ENCODE peak calls at places on chromosomes 3 and 15, in ten cellular contexts. One of them, this sample, is unnamed.
A peak's percentile ranks its signal among the peaks of the same experiment; 100 is the strongest.

GRCh38 chr3:161415506-161416231 is 44.4 kb upstream of the SPTSSB start:
- DNase-seq in A549: peak; percentile 62
- DNase-seq in heart right ventricle: peak; percentile 52
- DNase-seq in psoas muscle: no peak
- DNase-seq in WERI-Rb-1: no peak
- DNase-seq in Panc1: no peak
- DNase-seq in astrocyte: peak; percentile 88
- DNase-seq in adrenal gland: no peak
- DNase-seq in AG04450: peak; percentile 61
- DNase-seq in left lung: no peak
- DNase-seq in this sample: no peak

GRCh38 chr3:142897807-142898206 is 8.9 kb upstream of the PCOLCE2 start:
- DNase-seq in heart right ventricle: no peak
- DNase-seq in left lung: no peak
- DNase-seq in WERI-Rb-1: no peak
- DNase-seq in adrenal gland: no peak
- DNase-seq in AG04450: no peak
- DNase-seq in A549: no peak
- DNase-seq in psoas muscle: no peak
- DNase-seq in Panc1: no peak
- DNase-seq in astrocyte: no peak
- DNase-seq in this sample: no peak

GRCh38 chr3:42216820-42217416 is 49.1 kb downstream of the CCK start:
- DNase-seq in heart right ventricle: no peak
- DNase-seq in psoas muscle: no peak
- DNase-seq in A549: no peak
- DNase-seq in Panc1: no peak
- DNase-seq in WERI-Rb-1: no peak
- DNase-seq in AG04450: no peak
- DNase-seq in adrenal gland: no peak
- DNase-seq in left lung: no peak
- DNase-seq in astrocyte: no peak
- DNase-seq in this sample: no peak

GRCh38 chr15:51377038-51377761 is 35.7 kb downstream of the GLDN start:
- DNase-seq in psoas muscle: no peak
- DNase-seq in heart right ventricle: no peak
- DNase-seq in A549: no peak
- DNase-seq in Panc1: no peak
- DNase-seq in WERI-Rb-1: no peak
- DNase-seq in left lung: no peak
- DNase-seq in astrocyte: peak; percentile 81
- DNase-seq in AG04450: peak; percentile 58
- DNase-seq in adrenal gland: no peak
- DNase-seq in this sample: no peak

GRCh38 chr3:22795917-22796316 is 407.2 kb upstream of the UBE2E2 start:
- DNase-seq in heart right ventricle: no peak
- DNase-seq in astrocyte: no peak
- DNase-seq in Panc1: no peak
- DNase-seq in AG04450: no peak
- DNase-seq in adrenal gland: no peak
- DNase-seq in psoas muscle: no peak
- DNase-seq in left lung: no peak
- DNase-seq in WERI-Rb-1: no peak
- DNase-seq in A549: no peak
- DNase-seq in this sample: no peak

GRCh38 chr15:44087578-44088190 is 107.4 kb downstream of the FRMD5 start:
- DNase-seq in A549: peak; percentile 58
- DNase-seq in psoas muscle: no peak
- DNase-seq in heart right ventricle: no peak
- DNase-seq in WERI-Rb-1: no peak
- DNase-seq in left lung: no peak
- DNase-seq in Panc1: peak; percentile 80
- DNase-seq in astrocyte: peak; percentile 93
- DNase-seq in adrenal gland: no peak
- DNase-seq in AG04450: peak; percentile 65
- DNase-seq in this sample: no peak

GRCh38 chr3:114672692-114673447 is 379.0 kb downstream of the TIGIT start:
- DNase-seq in Panc1: no peak
- DNase-seq in A549: no peak
- DNase-seq in AG04450: no peak
- DNase-seq in left lung: no peak
- DNase-seq in heart right ventricle: no peak
- DNase-seq in astrocyte: no peak
- DNase-seq in WERI-Rb-1: no peak
- DNase-seq in adrenal gland: no peak
- DNase-seq in psoas muscle: no peak
- DNase-seq in this sample: no peak

GRCh38 chr15:42053010-42053409 is 32.2 kb upstream of the PLA2G4E start:
- DNase-seq in astrocyte: no peak
- DNase-seq in WERI-Rb-1: no peak
- DNase-seq in AG04450: no peak
- DNase-seq in left lung: no peak
- DNase-seq in heart right ventricle: no peak
- DNase-seq in adrenal gland: no peak
- DNase-seq in Panc1: no peak
- DNase-seq in A549: no peak
- DNase-seq in psoas muscle: no peak
- DNase-seq in this sample: no peak

GRCh38 chr15:42059661-42060476 is 34.5 kb downstream of the PLA2G4D start:
- DNase-seq in Panc1: peak; percentile 47
- DNase-seq in astrocyte: peak; percentile 16
- DNase-seq in A549: peak; percentile 48
- DNase-seq in adrenal gland: peak; percentile 77
- DNase-seq in left lung: no peak
- DNase-seq in heart right ventricle: peak; percentile 51
- DNase-seq in WERI-Rb-1: peak; percentile 56
- DNase-seq in AG04450: no peak
- DNase-seq in psoas muscle: no peak
- DNase-seq in this sample: peak; percentile 59

GRCh38 chr15:93087825-93088199 is 1.2 kb downstream of the RGMA start:
- DNase-seq in left lung: peak; percentile 65
- DNase-seq in A549: peak; percentile 72
- DNase-seq in WERI-Rb-1: peak; percentile 52
- DNase-seq in astrocyte: peak; percentile 25
- DNase-seq in psoas muscle: peak; percentile 87
- DNase-seq in Panc1: peak; percentile 33
- DNase-seq in heart right ventricle: peak; percentile 69
- DNase-seq in adrenal gland: peak; percentile 69
- DNase-seq in AG04450: no peak
- DNase-seq in this sample: peak; percentile 81

GRCh38 chr3:49161808-49162530 is 4.2 kb downstream of the CCDC71 start:
- DNase-seq in AG04450: no peak
- DNase-seq in astrocyte: no peak
- DNase-seq in Panc1: no peak
- DNase-seq in adrenal gland: no peak
- DNase-seq in left lung: no peak
- DNase-seq in heart right ventricle: no peak
- DNase-seq in A549: no peak
- DNase-seq in WERI-Rb-1: no peak
- DNase-seq in psoas muscle: no peak
- DNase-seq in this sample: no peak

GRCh38 chr15:55914446-55914845 is 79.0 kb downstream of the NEDD4 start:
- DNase-seq in AG04450: no peak
- DNase-seq in Panc1: no peak
- DNase-seq in heart right ventricle: no peak
- DNase-seq in left lung: no peak
- DNase-seq in A549: no peak
- DNase-seq in adrenal gland: no peak
- DNase-seq in WERI-Rb-1: no peak
- DNase-seq in astrocyte: peak; percentile 32
- DNase-seq in psoas muscle: no peak
- DNase-seq in this sample: no peak

GRCh38 chr15:66232267-66232625 is 21.3 kb downstream of the MEGF11 start:
- DNase-seq in heart right ventricle: no peak
- DNase-seq in AG04450: no peak
- DNase-seq in left lung: peak; percentile 4
- DNase-seq in adrenal gland: no peak
- DNase-seq in astrocyte: no peak
- DNase-seq in Panc1: no peak
- DNase-seq in psoas muscle: no peak
- DNase-seq in A549: no peak
- DNase-seq in WERI-Rb-1: no peak
- DNase-seq in this sample: no peak

GRCh38 chr3:148146947-148147346 is 550.8 kb upstream of the AGTR1 start:
- DNase-seq in psoas muscle: no peak
- DNase-seq in astrocyte: peak; percentile 67
- DNase-seq in WERI-Rb-1: no peak
- DNase-seq in adrenal gland: no peak
- DNase-seq in heart right ventricle: no peak
- DNase-seq in AG04450: peak; percentile 16
- DNase-seq in A549: no peak
- DNase-seq in left lung: no peak
- DNase-seq in Panc1: no peak
- DNase-seq in this sample: no peak

GRCh38 chr15:101288905-101289513 is 6.0 kb downstream of the SNRPA1 start:
- DNase-seq in AG04450: no peak
- DNase-seq in A549: peak; percentile 73
- DNase-seq in psoas muscle: no peak
- DNase-seq in Panc1: no peak
- DNase-seq in WERI-Rb-1: no peak
- DNase-seq in adrenal gland: no peak
- DNase-seq in heart right ventricle: no peak
- DNase-seq in left lung: no peak
- DNase-seq in astrocyte: no peak
- DNase-seq in this sample: no peak

GRCh38 chr3:119978554-119979208 is 115.6 kb downstream of the GSK3B start:
- DNase-seq in heart right ventricle: peak; percentile 32
- DNase-seq in adrenal gland: no peak
- DNase-seq in Panc1: no peak
- DNase-seq in astrocyte: no peak
- DNase-seq in WERI-Rb-1: no peak
- DNase-seq in psoas muscle: peak; percentile 69
- DNase-seq in AG04450: no peak
- DNase-seq in A549: no peak
- DNase-seq in left lung: no peak
- DNase-seq in this sample: no peak
- TF ChIP-seq CTCF in heart right ventricle: no peak
- TF ChIP-seq CTCF in adrenal gland: no peak
- TF ChIP-seq CTCF in Panc1: no peak
- TF ChIP-seq CTCF in astrocyte: no peak
- TF ChIP-seq CTCF in WERI-Rb-1: no peak
- TF ChIP-seq CTCF in psoas muscle: no peak
- TF ChIP-seq CTCF in AG04450: no peak
- TF ChIP-seq CTCF in A549: no peak
- TF ChIP-seq CTCF in left lung: no peak
- TF ChIP-seq CTCF in this sample: no peak

GRCh38 chr3:190303887-190304286 is 18.4 kb downstream of the CLDN1 start:
- DNase-seq in AG04450: no peak
- DNase-seq in adrenal gland: no peak
- DNase-seq in WERI-Rb-1: no peak
- DNase-seq in heart right ventricle: no peak
- DNase-seq in Panc1: no peak
- DNase-seq in left lung: no peak
- DNase-seq in psoas muscle: no peak
- DNase-seq in astrocyte: no peak
- DNase-seq in A549: no peak
- DNase-seq in this sample: no peak

GRCh38 chr3:190306513-190307163 is 15.6 kb downstream of the CLDN1 start:
- DNase-seq in AG04450: no peak
- DNase-seq in A549: peak; percentile 52
- DNase-seq in left lung: no peak
- DNase-seq in astrocyte: peak; percentile 94
- DNase-seq in psoas muscle: no peak
- DNase-seq in adrenal gland: no peak
- DNase-seq in Panc1: no peak
- DNase-seq in heart right ventricle: no peak
- DNase-seq in WERI-Rb-1: peak; percentile 8
- DNase-seq in this sample: no peak

GRCh38 chr3:190306026-190306425 is 16.2 kb downstream of the CLDN1 start:
- DNase-seq in left lung: no peak
- DNase-seq in astrocyte: no peak
- DNase-seq in heart right ventricle: no peak
- DNase-seq in AG04450: no peak
- DNase-seq in psoas muscle: no peak
- DNase-seq in Panc1: no peak
- DNase-seq in A549: no peak
- DNase-seq in adrenal gland: no peak
- DNase-seq in WERI-Rb-1: no peak
- DNase-seq in this sample: no peak

GRCh38 chr3:190307164-190307545 is 15.1 kb downstream of the CLDN1 start:
- DNase-seq in WERI-Rb-1: no peak
- DNase-seq in heart right ventricle: no peak
- DNase-seq in psoas muscle: no peak
- DNase-seq in Panc1: no peak
- DNase-seq in A549: peak; percentile 46
- DNase-seq in AG04450: no peak
- DNase-seq in left lung: no peak
- DNase-seq in astrocyte: no peak
- DNase-seq in adrenal gland: no peak
- DNase-seq in this sample: no peak

DNA sequence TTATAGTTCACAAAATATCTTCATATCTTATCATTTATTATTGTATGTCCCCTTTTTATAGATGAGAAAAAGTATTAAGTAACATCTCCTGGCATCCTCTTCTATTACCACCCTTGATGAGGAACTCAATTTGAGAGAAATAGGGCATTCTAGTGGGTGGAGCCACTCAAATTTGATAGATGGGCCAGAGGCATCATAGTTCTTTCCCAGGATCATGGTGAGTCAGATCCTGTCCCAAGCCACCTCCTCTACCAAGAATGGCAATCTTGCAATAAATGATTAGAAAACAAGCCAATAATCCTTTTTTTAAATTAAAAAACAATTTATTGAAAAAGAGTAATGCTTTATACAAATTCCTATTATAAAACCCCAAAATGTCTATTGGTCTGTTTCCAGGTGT is 16.8 kb downstream of the CLDN1 start:
- DNase-seq in left lung: no peak
- DNase-seq in A549: no peak
- DNase-seq in AG04450: no peak
- DNase-seq in heart right ventricle: no peak
- DNase-seq in astrocyte: no peak
- DNase-seq in WERI-Rb-1: no peak
- DNase-seq in psoas muscle: no peak
- DNase-seq in adrenal gland: no peak
- DNase-seq in Panc1: no peak
- DNase-seq in this sample: no peak
- H3K27ac ChIP-seq in left lung: no peak overlapping the region
- H3K27ac ChIP-seq in A549: no peak overlapping the region
- H3K27ac ChIP-seq in AG04450: no peak overlapping the region
- H3K27ac ChIP-seq in heart right ventricle: no peak overlapping the region
- H3K27ac ChIP-seq in astrocyte: no peak overlapping the region
- H3K27ac ChIP-seq in WERI-Rb-1: no peak overlapping the region
- H3K27ac ChIP-seq in psoas muscle: no peak overlapping the region
- H3K27ac ChIP-seq in adrenal gland: no peak overlapping the region
- H3K27ac ChIP-seq in Panc1: no peak overlapping the region
- H3K27ac ChIP-seq in this sample: no peak overlapping the region

GRCh38 chr3:12495749-12496452 is 11.6 kb downstream of the TSEN2 start:
- DNase-seq in heart right ventricle: no peak
- DNase-seq in astrocyte: no peak
- DNase-seq in Panc1: no peak
- DNase-seq in WERI-Rb-1: no peak
- DNase-seq in adrenal gland: no peak
- DNase-seq in AG04450: no peak
- DNase-seq in psoas muscle: no peak
- DNase-seq in left lung: no peak
- DNase-seq in A549: no peak
- DNase-seq in this sample: no peak
- TF ChIP-seq CTCF in heart right ventricle: no peak
- TF ChIP-seq CTCF in astrocyte: no peak
- TF ChIP-seq CTCF in Panc1: no peak
- TF ChIP-seq CTCF in WERI-Rb-1: peak; percentile 36
- TF ChIP-seq CTCF in adrenal gland: no peak
- TF ChIP-seq CTCF in AG04450: no peak
- TF ChIP-seq CTCF in psoas muscle: no peak
- TF ChIP-seq CTCF in left lung: no peak
- TF ChIP-seq CTCF in A549: peak; percentile 17
- TF ChIP-seq CTCF in this sample: no peak

GRCh38 chr15:54504695-54505094 is 526.5 kb downstream of the UNC13C start:
- DNase-seq in left lung: no peak
- DNase-seq in WERI-Rb-1: no peak
- DNase-seq in psoas muscle: no peak
- DNase-seq in Panc1: no peak
- DNase-seq in AG04450: no peak
- DNase-seq in astrocyte: no peak
- DNase-seq in heart right ventricle: no peak
- DNase-seq in adrenal gland: no peak
- DNase-seq in A549: no peak
- DNase-seq in this sample: no peak
- H3K27ac ChIP-seq in left lung: no peak overlapping the region
- H3K27ac ChIP-seq in WERI-Rb-1: no peak overlapping the region
- H3K27ac ChIP-seq in psoas muscle: no peak overlapping the region
- H3K27ac ChIP-seq in Panc1: no peak overlapping the region
- H3K27ac ChIP-seq in AG04450: no peak overlapping the region
- H3K27ac ChIP-seq in astrocyte: no peak overlapping the region
- H3K27ac ChIP-seq in heart right ventricle: no peak overlapping the region
- H3K27ac ChIP-seq in adrenal gland: no peak overlapping the region
- H3K27ac ChIP-seq in A549: no peak overlapping the region
- H3K27ac ChIP-seq in this sample: no peak overlapping the region